ENCODE peak calls at places on chromosomes 11 and 22, in four cellular contexts. Q, V, N and O are unnamed samples.

GRCh38 chr11:125995313-125995712 is 49.5 kb downstream of the VSIG10L2 start:
- DNase-seq in Q (no peak), V (no peak), N (no peak), O (no peak)

GRCh38 chr22:49133541-49133940 is 694.1 kb downstream of the BRD1 start:
- DNase-seq in Q (no peak), V (no peak), N (no peak), O (no peak)

GRCh38 chr22:37501610-37502341 is 15.6 kb upstream of the MFNG start:
- DNase-seq in Q (peak), V (no peak), N (no peak), O (peak)

GRCh38 chr11:83401506-83402225 is 115.5 kb upstream of the CCDC90B start:
- DNase-seq in Q (no peak), V (no peak), N (no peak), O (no peak)

GRCh38 chr11:33329705-33330329 is 72.6 kb downstream of the HIPK3 start:
- DNase-seq in Q (peak), V (no peak), N (peak), O (peak)

GRCh38 chr22:46308283-46308988 is 11.8 kb downstream of the GTSE1 start:
- DNase-seq in Q (no peak), V (no peak), N (no peak), O (no peak)

GRCh38 chr11:115290479-115291390 is 213.5 kb downstream of the CADM1 start:
- DNase-seq in Q (no peak), V (no peak), N (peak), O (no peak)

GRCh38 chr22:35638408-35638807 is 9.8 kb upstream of the APOL6 start:
- DNase-seq in Q (no peak), V (no peak), N (peak), O (no peak)

GRCh38 chr22:49960967-49961600 is 512 bp downstream of the PIM3 start:
- DNase-seq in Q (no peak), V (no peak), N (peak), O (no peak)

DNA sequence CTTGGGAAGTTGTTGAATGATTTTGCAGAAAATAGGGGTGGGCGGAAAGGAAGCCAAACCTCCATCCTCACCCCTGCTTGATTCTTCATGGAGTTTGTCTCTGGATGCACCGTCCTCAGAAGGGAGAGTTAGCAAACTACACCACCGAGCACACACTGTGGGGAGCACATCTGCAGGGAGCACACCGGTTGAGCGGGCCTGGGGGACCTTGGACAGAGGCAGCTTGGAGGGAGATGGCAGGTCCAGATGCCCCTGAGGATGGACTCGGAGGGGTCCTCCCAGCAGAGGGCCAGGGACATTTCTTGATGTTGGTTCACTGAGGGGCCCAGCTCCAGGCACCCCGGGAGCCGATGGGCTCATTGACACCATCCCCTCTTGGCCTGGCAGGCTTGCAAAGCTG is 15.1 kb upstream of the FGF19 start:
- DNase-seq in Q (no peak), V (no peak), N (no peak), O (no peak)
- TF ChIP-seq REST in Q (no peak), V (no peak), N (no peak), O (no peak)

GRCh38 chr11:64809781-64810241 is 540 bp downstream of the MEN1 start:
- DNase-seq in Q (no peak), V (no peak), N (peak), O (peak)

GRCh38 chr11:64813826-64814225 is 3.5 kb upstream of the MEN1 start:
- DNase-seq in Q (no peak), V (no peak), N (no peak), O (no peak)

GRCh38 chr11:64814712-64815187 is 4.4 kb upstream of the MEN1 start:
- DNase-seq in Q (peak), V (peak), N (no peak), O (no peak)

GRCh38 chr11:64810271-64810890 is at the start of gene MEN1:
- DNase-seq in Q (peak), V (peak), N (peak), O (peak)

GRCh38 chr11:64810891-64811272 is 531 bp upstream of the MEN1 start:
- DNase-seq in Q (peak), V (no peak), N (no peak), O (no peak)
- TF ChIP-seq PBX3 in Q (no peak), V (no peak), N (no peak), O (no peak)

DNA sequence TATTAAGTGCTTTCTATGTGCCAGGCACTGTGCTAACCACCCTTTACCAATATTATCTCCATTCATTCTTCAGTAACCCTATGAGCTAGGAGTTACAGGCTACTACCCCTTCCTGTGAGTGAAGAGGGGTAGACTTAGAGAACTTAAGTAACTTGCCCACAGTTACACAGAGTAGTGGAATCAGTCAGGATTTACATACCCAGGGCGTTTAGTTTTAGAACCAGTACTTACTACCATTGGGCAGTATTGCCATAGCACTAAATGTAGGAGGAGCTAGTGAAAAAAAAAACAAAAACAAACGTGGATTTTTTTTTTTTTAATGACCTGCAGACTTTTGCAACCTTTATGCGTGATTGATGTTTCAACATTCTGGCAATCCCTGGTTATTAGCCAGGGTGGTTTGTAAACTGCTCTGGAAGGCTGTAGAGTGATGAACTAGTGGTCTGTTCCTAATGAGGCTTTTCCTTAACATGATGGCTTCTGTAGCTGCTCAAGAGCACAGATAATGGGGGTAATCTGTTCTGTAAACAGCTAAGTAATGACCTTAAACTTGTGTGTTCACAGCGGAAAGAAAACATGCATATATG is 11.4 kb downstream of the TBCEL start:
- DNase-seq in Q (no peak), V (no peak), N (no peak), O (no peak)
- TF ChIP-seq CHD2 in Q (no peak), V (no peak), N (no peak), O (no peak)

GRCh38 chr11:106925245-106925644 is 93.0 kb downstream of the GUCY1A2 start:
- DNase-seq in Q (no peak), V (no peak), N (no peak), O (no peak)
- TF ChIP-seq REST in Q (no peak), V (no peak), N (no peak), O (no peak)

GRCh38 chr11:8095356-8095755 is 14.3 kb downstream of the TUB start:
- DNase-seq in Q (no peak), V (no peak), N (no peak), O (no peak)

GRCh38 chr11:8093931-8094575 is 13.0 kb downstream of the TUB start:
- DNase-seq in Q (no peak), V (no peak), N (no peak), O (no peak)

GRCh38 chr11:8092587-8093424 is 11.8 kb downstream of the TUB start:
- DNase-seq in Q (peak), V (no peak), N (peak), O (peak)

GRCh38 chr11:8095831-8096522 is 15.0 kb downstream of the TUB start:
- DNase-seq in Q (no peak), V (no peak), N (no peak), O (no peak)

DNA sequence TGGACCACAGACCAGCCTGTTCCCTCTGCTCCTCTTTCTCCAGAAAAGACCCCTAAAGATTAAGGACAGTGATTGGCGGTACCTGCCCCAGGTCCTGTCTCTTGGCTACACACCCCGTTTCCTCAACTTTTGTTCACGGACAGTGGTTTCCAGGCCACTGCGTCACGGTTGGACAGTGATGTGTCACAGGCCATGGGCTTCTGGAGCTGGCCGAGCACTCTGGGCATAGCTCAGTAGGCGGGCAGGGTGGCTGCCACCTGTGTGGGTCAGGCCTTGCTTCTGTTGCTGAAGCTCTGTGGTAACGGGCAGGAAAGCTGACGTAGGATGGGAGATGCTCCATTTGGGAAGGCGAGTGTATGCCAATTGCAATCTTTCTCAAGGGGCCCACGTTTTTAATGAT is 13.6 kb downstream of the TUB start:
- DNase-seq in Q (no peak), V (no peak), N (no peak), O (no peak)
- TF ChIP-seq PBX3 in Q (no peak), V (no peak), N (no peak), O (no peak)

GRCh38 chr11:84899134-84899533 is 728.0 kb downstream of the DLG2 start:
- DNase-seq in Q (no peak), V (no peak), N (no peak), O (no peak)

GRCh38 chr11:84902445-84902844 is 724.7 kb downstream of the DLG2 start:
- DNase-seq in Q (no peak), V (no peak), N (no peak), O (no peak)

GRCh38 chr11:84905411-84905810 is 721.7 kb downstream of the DLG2 start:
- DNase-seq in Q (no peak), V (no peak), N (no peak), O (no peak)

GRCh38 chr11:84899740-84900139 is 727.4 kb downstream of the DLG2 start:
- DNase-seq in Q (peak), V (no peak), N (no peak), O (peak)

DNA sequence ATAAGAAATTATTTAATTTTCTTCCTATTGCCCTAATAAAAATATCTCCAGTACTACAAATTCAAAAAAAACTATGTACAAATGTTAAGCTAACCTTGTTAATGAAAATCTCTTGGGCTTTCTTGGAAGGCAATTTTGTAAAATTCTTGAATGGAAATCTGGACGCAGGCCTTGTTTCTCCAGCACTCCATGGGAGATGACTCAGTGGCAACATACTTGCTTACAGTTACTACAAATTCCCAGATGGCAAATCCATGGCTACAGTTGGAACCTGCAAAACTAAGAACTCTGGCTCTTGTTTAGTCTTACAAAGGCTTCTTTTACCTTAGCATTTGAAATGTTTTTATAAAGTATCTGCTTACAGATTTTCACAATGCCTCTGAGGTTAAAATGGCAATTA is 725.2 kb downstream of the DLG2 start:
- DNase-seq in Q (no peak), V (no peak), N (no peak), O (no peak)
- TF ChIP-seq CHD2 in Q (no peak), V (no peak), N (no peak), O (no peak)

GRCh38 chr22:17266261-17266971 is 47.2 kb upstream of the ADA2 start:
- DNase-seq in Q (no peak), V (no peak), N (no peak), O (no peak)
- TF ChIP-seq REST in Q (no peak), V (no peak), N (no peak), O (no peak)

GRCh38 chr11:77771135-77771534 is 49.4 kb downstream of the RSF1 start:
- DNase-seq in Q (no peak), V (no peak), N (no peak), O (no peak)

GRCh38 chr11:77776455-77776854 is 44.1 kb downstream of the RSF1 start:
- DNase-seq in Q (peak), V (no peak), N (no peak), O (no peak)

GRCh38 chr11:77775941-77776340 is 44.6 kb downstream of the RSF1 start:
- DNase-seq in Q (no peak), V (no peak), N (no peak), O (no peak)

GRCh38 chr11:77770629-77771028 is 49.9 kb downstream of the RSF1 start:
- DNase-seq in Q (no peak), V (no peak), N (no peak), O (no peak)
- TF ChIP-seq PBX3 in Q (no peak), V (no peak), N (no peak), O (no peak)

GRCh38 chr11:60182546-60183330 is at the start of gene MS4A6A:
- DNase-seq in Q (no peak), V (no peak), N (no peak), O (no peak)

GRCh38 chr11:60184824-60185511 is 2.1 kb upstream of the MS4A6A start:
- DNase-seq in Q (no peak), V (peak), N (no peak), O (no peak)

GRCh38 chr11:60183595-60184201 is 815 bp upstream of the MS4A6A start:
- DNase-seq in Q (no peak), V (no peak), N (no peak), O (no peak)
- TF ChIP-seq CHD2 in Q (no peak), V (no peak), N (no peak), O (no peak)

DNA sequence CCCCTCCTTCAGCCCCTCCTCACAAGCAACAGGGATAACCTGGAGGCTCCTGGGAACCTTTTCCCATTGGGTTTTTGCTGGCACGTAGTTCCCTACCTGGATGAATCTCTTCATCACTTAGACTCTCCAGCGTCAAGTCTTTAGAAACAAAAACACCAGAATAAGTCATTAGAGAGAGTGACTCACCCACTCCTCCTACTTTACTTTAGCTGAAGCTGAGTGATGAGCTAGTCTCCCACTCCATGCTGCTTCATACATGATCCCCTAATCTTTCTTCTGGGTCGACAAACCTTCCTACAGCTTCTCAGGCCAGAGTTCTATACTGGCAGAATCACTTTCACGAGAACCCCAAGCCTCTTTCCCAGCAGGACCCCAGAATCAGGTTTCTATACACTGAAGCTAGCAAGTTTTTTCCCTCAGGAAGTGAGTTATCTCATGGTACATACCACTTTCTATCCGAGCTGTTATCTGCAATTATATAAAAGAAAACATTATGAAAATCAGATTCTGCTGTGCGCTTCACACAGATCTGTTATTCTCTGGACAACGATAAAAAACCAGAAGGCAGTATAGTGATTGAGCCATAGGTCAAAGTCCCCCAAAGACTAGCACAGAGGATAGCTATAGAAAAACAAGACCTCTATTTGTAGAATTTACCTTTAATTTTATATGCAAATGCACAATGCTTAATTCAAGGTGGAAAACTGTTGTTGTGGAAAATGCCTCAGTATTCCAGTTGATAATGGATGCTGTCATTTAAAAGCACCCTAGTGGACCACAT is 18.7 kb downstream of the DRICH1 start:
- DNase-seq in Q (peak), V (no peak), N (no peak), O (no peak)
- TF ChIP-seq REST in Q (no peak), V (no peak), N (no peak), O (no peak)